ENCODE peak calls at places on chromosomes 7 and 10, in four cellular contexts. S is NCI-H2081 treated with DMSO at 0.1 percent for 48 hours; J is Jurkat, Clone E6-1; I is Calu3. F is an unnamed sample.

GRCh38 chr7:155429651-155430050 is 28.3 kb upstream of the EN2 start:
- DNase-seq in S (no peak), J (no peak), I (no peak), F (no peak)

GRCh38 chr10:122391875-122392274 is 17.4 kb downstream of the PLEKHA1 start:
- DNase-seq in S (no peak), J (no peak), I (no peak), F (no peak)

GRCh38 chr10:79925614-79926013 is 23.3 kb downstream of the SFTPD start:
- DNase-seq in S (no peak), J (no peak), I (no peak), F (no peak)

GRCh38 chr7:50676754-50677153 is 105.9 kb downstream of the GRB10 start:
- DNase-seq in S (no peak), J (no peak), I (no peak), F (no peak)

GRCh38 chr10:11212686-11213085 is 195.0 kb downstream of the CELF2 start:
- DNase-seq in S (no peak), J (no peak), I (no peak), F (no peak)

GRCh38 chr10:12909836-12910185 is 91.7 kb downstream of the CCDC3 start:
- DNase-seq in S (no peak), J (no peak), I (no peak), F (no peak)

GRCh38 chr10:29344073-29344820 is 55.4 kb downstream of the LYZL1 start:
- DNase-seq in S (no peak), J (no peak), I (no peak), F (peak; percentile 81)

GRCh38 chr10:73043766-73044377 is 52.8 kb downstream of the P4HA1 start:
- DNase-seq in S (no peak), J (no peak), I (no peak), F (no peak)

GRCh38 chr10:5493698-5494097 is 5.7 kb downstream of the CALML5 start:
- DNase-seq in S (no peak), J (no peak), I (no peak), F (no peak)

GRCh38 chr7:159064121-159064815 is 80.4 kb downstream of the VIPR2 start:
- DNase-seq in S (no peak), J (no peak), I (no peak), F (no peak)

GRCh38 chr7:130359276-130359857 is 14.8 kb downstream of the CPA5 start:
- DNase-seq in S (no peak), J (no peak), I (no peak), F (no peak)

GRCh38 chr10:71697938-71698709 is 21.5 kb downstream of the C10orf105 start:
- DNase-seq in S (no peak), J (no peak), I (no peak), F (no peak)

GRCh38 chr7:2163565-2163964 is 69.2 kb downstream of the MAD1L1 start:
- DNase-seq in S (no peak), J (no peak), I (no peak), F (no peak)

GRCh38 chr10:34817054-34817453 is 2.0 kb upstream of the PARD3 start:
- DNase-seq in S (no peak), J (no peak), I (no peak), F (no peak)

GRCh38 chr10:77974396-77975074 is 48.0 kb upstream of the DLG5 start:
- DNase-seq in S (no peak), J (peak; percentile 19), I (peak; percentile 45), F (no peak)

GRCh38 chr7:102916426-102916825 is 3.6 kb downstream of the LRRC17 start:
- DNase-seq in S (no peak), J (no peak), I (no peak), F (peak; percentile 55)

GRCh38 chr10:114346176-114347031 is 57.9 kb downstream of the AFAP1L2 start:
- DNase-seq in S (no peak), J (no peak), I (no peak), F (no peak)

GRCh38 chr10:34213805-34214197 is 601.3 kb downstream of the PARD3 start:
- DNase-seq in S (no peak), J (no peak), I (no peak), F (no peak)

GRCh38 chr10:624605-625334 is 64.7 kb downstream of the DIP2C start:
- DNase-seq in S (peak; percentile 57), J (no peak), I (peak; percentile 17), F (peak; percentile 60)

GRCh38 chr7:111401516-111401915 is 160.8 kb downstream of the IMMP2L start:
- DNase-seq in S (no peak), J (no peak), I (no peak), F (no peak)

GRCh38 chr10:73183882-73184281 is 16.0 kb downstream of the FAM149B1 start:
- DNase-seq in S (no peak), J (no peak), I (no peak), F (no peak)

GRCh38 chr10:72162978-72163377 is 52.8 kb upstream of the ANAPC16 start:
- DNase-seq in S (no peak), J (no peak), I (no peak), F (no peak)

GRCh38 chr10:13390604-13391522 is 42.8 kb upstream of the SEPHS1 start:
- DNase-seq in S (no peak), J (no peak), I (no peak), F (no peak)

GRCh38 chr7:20440472-20441105 is 109.9 kb downstream of the ITGB8 start:
- DNase-seq in S (no peak), J (peak; percentile 6), I (peak; percentile 52), F (peak; percentile 18)

GRCh38 chr7:67696124-67696523 is 699.5 kb downstream of the TYW1 start:
- DNase-seq in S (no peak), J (no peak), I (no peak), F (no peak)

GRCh38 chr10:102437515-102437914 is 5.1 kb upstream of the CUEDC2 start:
- DNase-seq in S (no peak), J (no peak), I (no peak), F (no peak)

GRCh38 chr10:117673208-117673607 is 130.7 kb downstream of the EMX2 start:
- DNase-seq in S (no peak), J (no peak), I (no peak), F (no peak)

GRCh38 chr7:99312316-99313203 is 13.1 kb upstream of the ARPC1A start:
- DNase-seq in S (peak; percentile 13), J (peak; percentile 47), I (peak; percentile 72), F (no peak)

GRCh38 chr7:66930341-66930740 is 9.3 kb downstream of the TMEM248 start:
- DNase-seq in S (no peak), J (peak; percentile 35), I (no peak), F (no peak)

GRCh38 chr7:22791204-22792158 is 31.2 kb downstream of the TOMM7 start:
- DNase-seq in S (no peak), J (no peak), I (no peak), F (no peak)

GRCh38 chr7:45181286-45181960 is 23.8 kb downstream of the RAMP3 start:
- DNase-seq in S (no peak), J (no peak), I (no peak), F (no peak)

GRCh38 chr10:29127731-29128130 is 161.1 kb upstream of the LYZL1 start:
- DNase-seq in S (no peak), J (no peak), I (no peak), F (no peak)

F was measured in skeletal muscle cell.